ENCODE peak calls at places on chromosomes 12 and 14, in four cellular contexts. E, U, Z and A are unnamed samples.

GRCh38 chr12:31644536-31644935 is 15.0 kb upstream of the ETFBKMT start:
- DNase-seq in E (no peak), U (peak), Z (no peak), A (no peak)

GRCh38 chr14:32354716-32355115 is 25.6 kb downstream of the AKAP6 start:
- DNase-seq in E (no peak), U (peak), Z (no peak), A (no peak)

GRCh38 chr12:47725893-47726292 is 603 bp upstream of the ENDOU start:
- DNase-seq in E (no peak), U (no peak), Z (peak), A (no peak)

GRCh38 chr14:76473381-76474263 is 97.7 kb downstream of the ESRRB start:
- DNase-seq in E (peak), U (peak), Z (no peak), A (no peak)

GRCh38 chr12:132477703-132478432 is 12.1 kb upstream of the FBRSL1 start:
- DNase-seq in E (no peak), U (no peak), Z (no peak), A (no peak)

GRCh38 chr14:32205984-32206383 is 2.9 kb upstream of the RNU6-8 start:
- DNase-seq in E (peak), U (peak), Z (no peak), A (no peak)

GRCh38 chr12:116434155-116435065 is 124.8 kb upstream of the MAP1LC3B2 start:
- DNase-seq in E (no peak), U (peak), Z (peak), A (no peak)

GRCh38 chr12:4308334-4308960 is 12.6 kb upstream of the TIGAR start:
- DNase-seq in E (no peak), U (peak), Z (no peak), A (no peak)

GRCh38 chr14:59787045-59787674 is 83.4 kb downstream of the RTN1 start:
- DNase-seq in E (no peak), U (no peak), Z (no peak), A (no peak)

GRCh38 chr14:31085027-31085426 is 58.8 kb upstream of the STRN3 start:
- DNase-seq in E (no peak), U (no peak), Z (no peak), A (no peak)

GRCh38 chr12:128942960-128943477 is 89.7 kb downstream of the GLT1D1 start:
- DNase-seq in E (no peak), U (no peak), Z (no peak), A (no peak)

GRCh38 chr12:51403744-51404143 is 12.5 kb upstream of the GALNT6 start:
- DNase-seq in E (no peak), U (no peak), Z (no peak), A (no peak)

GRCh38 chr14:103688906-103689902 is 26.0 kb downstream of the XRCC3 start:
- DNase-seq in E (no peak), U (no peak), Z (peak), A (no peak)

GRCh38 chr12:3882896-3883564 is 9.8 kb upstream of the PARP11 start:
- DNase-seq in E (peak), U (peak), Z (no peak), A (no peak)

GRCh38 chr14:105889666-105890473 is 363.5 kb downstream of the TMEM121 start:
- DNase-seq in E (no peak), U (no peak), Z (no peak), A (no peak)

GRCh38 chr12:129887047-129887568 is 16.7 kb downstream of the TMEM132D start:
- DNase-seq in E (no peak), U (peak), Z (no peak), A (no peak)

GRCh38 chr14:105470812-105471771 is 3.5 kb upstream of the CRIP2 start:
- DNase-seq in E (no peak), U (no peak), Z (no peak), A (no peak)

GRCh38 chr14:22854963-22855724 is 16.4 kb upstream of the LRP10 start:
- DNase-seq in E (no peak), U (peak), Z (no peak), A (no peak)

GRCh38 chr12:76863005-76863670 is 15.7 kb downstream of the CSRP2 start:
- DNase-seq in E (no peak), U (no peak), Z (peak), A (no peak)

GRCh38 chr12:54016478-54016964 is 7.7 kb downstream of the HOXC8 start:
- DNase-seq in E (no peak), U (peak), Z (no peak), A (no peak)

GRCh38 chr12:11814362-11814761 is 164.9 kb downstream of the ETV6 start:
- DNase-seq in E (no peak), U (peak), Z (peak), A (no peak)

GRCh38 chr14:52954346-52955214 is 3.7 kb upstream of the FERMT2 start:
- DNase-seq in E (no peak), U (no peak), Z (no peak), A (no peak)

GRCh38 chr12:126998747-126999285 is 1268.2 kb upstream of the TMEM132C start:
- DNase-seq in E (no peak), U (no peak), Z (no peak), A (no peak)

GRCh38 chr14:98368214-98368613 is 903.8 kb downstream of the BCL11B start:
- DNase-seq in E (no peak), U (no peak), Z (no peak), A (peak)

GRCh38 chr12:57504033-57504432 is 16.2 kb downstream of the MARS1 start:
- DNase-seq in E (no peak), U (no peak), Z (no peak), A (no peak)

GRCh38 chr12:94205738-94206310 is 57.4 kb downstream of the PLXNC1 start:
- DNase-seq in E (no peak), U (no peak), Z (no peak), A (no peak)

GRCh38 chr12:47821346-47821706 is 1.6 kb upstream of the HDAC7 start:
- DNase-seq in E (no peak), U (peak), Z (no peak), A (no peak)

GRCh38 chr12:38384816-38385491 is 68.4 kb downstream of the ALG10B start:
- DNase-seq in E (peak), U (peak), Z (no peak), A (peak)

GRCh38 chr14:54652188-54652889 is 85.4 kb downstream of the SAMD4A start:
- DNase-seq in E (no peak), U (peak), Z (peak), A (peak)

GRCh38 chr12:105317453-105317852 is 13.0 kb upstream of the C12orf75 start:
- DNase-seq in E (no peak), U (peak), Z (no peak), A (no peak)

GRCh38 chr14:90829677-90830076 is 13.4 kb upstream of the TTC7B start:
- DNase-seq in E (peak), U (no peak), Z (no peak), A (no peak)

GRCh38 chr14:76710093-76711010 is 50.9 kb upstream of the VASH1 start:
- DNase-seq in E (peak), U (peak), Z (peak), A (no peak)

GRCh38 chr14:55807536-55807935 is 227.5 kb downstream of the KTN1 start:
- DNase-seq in E (peak), U (no peak), Z (no peak), A (no peak)

GRCh38 chr14:41825622-41826021 is 218.9 kb downstream of the LRFN5 start:
- DNase-seq in E (no peak), U (no peak), Z (no peak), A (no peak)

GRCh38 chr14:81178063-81178462 is 42.7 kb downstream of the GTF2A1 start:
- DNase-seq in E (peak), U (no peak), Z (no peak), A (no peak)

GRCh38 chr12:30953257-30953656 is 26.7 kb downstream of the TSPAN11 start:
- DNase-seq in E (peak), U (no peak), Z (no peak), A (peak)

GRCh38 chr12:112166051-112167015 is 41.0 kb downstream of the TRAFD1 start:
- DNase-seq in E (no peak), U (no peak), Z (no peak), A (no peak)

GRCh38 chr12:57838594-57839302 is 7.8 kb downstream of the CTDSP2 start:
- DNase-seq in E (peak), U (no peak), Z (no peak), A (no peak)

GRCh38 chr12:5154091-5154490 is 110.4 kb downstream of the KCNA5 start:
- DNase-seq in E (peak), U (no peak), Z (no peak), A (no peak)

GRCh38 chr12:6792522-6793201 is 3.3 kb downstream of the CD4 start:
- DNase-seq in E (peak), U (no peak), Z (no peak), A (no peak)